ENCODE peak calls at places on chromosomes 3 and 15, in five cellular contexts. F is germinal center; N is NCI-H2081 treated with DMSO at 0.1 percent for 48 hours; M is anterior cingulate cortex; O is activated T-cell treated with anti-CD3 and anti-CD28 coated beads, Interleukin-2, amount 50 U/mL, for 1 hour. T is an unnamed sample.

GRCh38 chr15:35624881-35625280 is 78.9 kb upstream of the DPH6 start:
- DNase-seq in N (no peak), F (no peak), O (no peak), M (no peak), T (no peak)

GRCh38 chr3:15933439-15934144 is 135.8 kb upstream of the ANKRD28 start:
- DNase-seq in N (no peak), F (no peak), O (no peak), M (peak; percentile 47), T (no peak)

GRCh38 chr3:55417211-55417610 is 69.9 kb downstream of the WNT5A start:
- DNase-seq in F (no peak), M (no peak), O (no peak), N (no peak), T (no peak)

GRCh38 chr3:105598047-105598796 is 231.5 kb downstream of the ALCAM start:
- DNase-seq in N (no peak), F (no peak), M (no peak), O (no peak), T (no peak)

GRCh38 chr15:73021139-73021621 is 31.1 kb upstream of the NEO1 start:
- DNase-seq in N (no peak), O (no peak), M (no peak), F (no peak), T (no peak)

GRCh38 chr3:79032686-79033318 is 735.0 kb downstream of the ROBO1 start:
- DNase-seq in F (no peak), O (no peak), M (no peak), N (peak; percentile 62), T (no peak)

GRCh38 chr15:66751579-66751978 is 49.5 kb downstream of the SMAD6 start:
- DNase-seq in N (no peak), M (no peak), O (no peak), F (no peak), T (no peak)

GRCh38 chr15:68154923-68155559 is 50.1 kb downstream of the CALML4 start:
- DNase-seq in M (no peak), O (no peak), F (peak; percentile 14), N (no peak), T (no peak)

GRCh38 chr3:54771050-54771449 is 156.8 kb downstream of the LRTM1 start:
- DNase-seq in F (no peak), M (no peak), N (no peak), O (no peak), T (no peak)

GRCh38 chr3:53156368-53156834 is 4.6 kb upstream of the PRKCD start:
- DNase-seq in O (no peak), M (no peak), N (no peak), F (no peak), T (no peak)

GRCh38 chr3:62101488-62101887 is 271.9 kb downstream of the FEZF2 start:
- DNase-seq in M (no peak), F (no peak), N (no peak), O (no peak), T (no peak)

GRCh38 chr3:123026551-123027291 is 842 bp downstream of the SEMA5B start:
- DNase-seq in N (no peak), F (peak; percentile 40), O (peak; percentile 33), M (peak; percentile 28), T (no peak)

GRCh38 chr15:72315706-72316370 is 4.1 kb downstream of the CELF6 start:
- DNase-seq in O (no peak), M (no peak), N (no peak), F (no peak), T (no peak)

GRCh38 chr3:113211370-113212154 is at the start of gene BOC:
- DNase-seq in F (no peak), N (no peak), O (no peak), M (no peak), T (no peak)

T was measured in GM06990.